ENCODE peak calls at places on chromosomes 2 and 18, in seven cellular contexts. K is Panc1, Q is HL-60, G is upper lobe of left lung, V is suprapubic skin, Z is GM23338, N is prostate gland. M is an unnamed sample.

GRCh38 chr2:219658447-219658846 is 31.0 kb downstream of the SLC4A3 start:
- DNase-seq in N (no peak), Z (no peak), Q (no peak), G (no peak), K (no peak), V (no peak), M (no peak)

GRCh38 chr2:166314022-166314759 is 61.6 kb downstream of the SCN9A start:
- DNase-seq in G (no peak), K (no peak), Z (no peak), N (no peak), V (no peak), Q (no peak), M (no peak)

GRCh38 chr2:237350070-237350469 is 63.9 kb downstream of the COL6A3 start:
- DNase-seq in G (no peak), V (no peak), N (no peak), Q (no peak), K (no peak), Z (no peak), M (peak; percentile 58)

GRCh38 chr2:138964413-138964812 is 184.2 kb upstream of the NXPH2 start:
- DNase-seq in Z (no peak), Q (no peak), K (no peak), G (no peak), N (no peak), V (no peak), M (no peak)

GRCh38 chr2:66013456-66013855 is 421.5 kb upstream of the MEIS1 start:
- DNase-seq in Z (no peak), Q (no peak), N (no peak), G (no peak), K (no peak), V (no peak), M (no peak)

GRCh38 chr18:74496508-74497307 is 545 bp downstream of the CNDP2 start:
- DNase-seq in G (no peak), N (peak; percentile 42), Z (peak; percentile 66), V (peak; percentile 85), Q (peak; percentile 63), K (no peak), M (no peak)

GRCh38 chr2:48412409-48413259 is 117.3 kb upstream of the STON1 start:
- DNase-seq in V (no peak), G (no peak), Q (peak; percentile 57), K (no peak), Z (no peak), N (no peak), M (no peak)

GRCh38 chr2:47990503-47990902 is 84.2 kb upstream of the FBXO11 start:
- DNase-seq in V (no peak), Q (no peak), Z (no peak), K (no peak), G (no peak), N (no peak), M (no peak)

GRCh38 chr2:20213651-20214565 is 11.0 kb downstream of the SDC1 start:
- DNase-seq in N (peak; percentile 58), K (no peak), Z (no peak), V (no peak), G (no peak), Q (no peak), M (no peak)

GRCh38 chr2:216350214-216350789 is 22.0 kb downstream of the MARCHF4 start:
- DNase-seq in K (no peak), Q (no peak), G (no peak), N (no peak), V (no peak), Z (no peak), M (no peak)

GRCh38 chr2:141660232-141660631 is 470.6 kb downstream of the LRP1B start:
- DNase-seq in N (no peak), V (no peak), Q (no peak), Z (no peak), G (peak; percentile 3), K (no peak), M (no peak)

GRCh38 chr2:205139822-205140612 is 542.3 kb upstream of the NRP2 start:
- DNase-seq in G (peak; percentile 45), N (no peak), K (no peak), Z (peak; percentile 85), V (no peak), Q (no peak), M (no peak)

GRCh38 chr2:135821190-135821589 is 15.8 kb downstream of the LCT start:
- DNase-seq in N (no peak), K (no peak), Z (no peak), G (no peak), Q (no peak), V (no peak), M (no peak)

GRCh38 chr18:12890500-12890899 is 6.5 kb upstream of the PTPN2 start:
- DNase-seq in N (no peak), Q (peak; percentile 59), V (no peak), Z (peak; percentile 56), G (no peak), K (no peak), M (no peak)

GRCh38 chr2:19764998-19765397 is 136.8 kb downstream of the TTC32 start:
- DNase-seq in G (no peak), V (no peak), N (no peak), Q (no peak), Z (no peak), K (no peak), M (no peak)

DNA sequence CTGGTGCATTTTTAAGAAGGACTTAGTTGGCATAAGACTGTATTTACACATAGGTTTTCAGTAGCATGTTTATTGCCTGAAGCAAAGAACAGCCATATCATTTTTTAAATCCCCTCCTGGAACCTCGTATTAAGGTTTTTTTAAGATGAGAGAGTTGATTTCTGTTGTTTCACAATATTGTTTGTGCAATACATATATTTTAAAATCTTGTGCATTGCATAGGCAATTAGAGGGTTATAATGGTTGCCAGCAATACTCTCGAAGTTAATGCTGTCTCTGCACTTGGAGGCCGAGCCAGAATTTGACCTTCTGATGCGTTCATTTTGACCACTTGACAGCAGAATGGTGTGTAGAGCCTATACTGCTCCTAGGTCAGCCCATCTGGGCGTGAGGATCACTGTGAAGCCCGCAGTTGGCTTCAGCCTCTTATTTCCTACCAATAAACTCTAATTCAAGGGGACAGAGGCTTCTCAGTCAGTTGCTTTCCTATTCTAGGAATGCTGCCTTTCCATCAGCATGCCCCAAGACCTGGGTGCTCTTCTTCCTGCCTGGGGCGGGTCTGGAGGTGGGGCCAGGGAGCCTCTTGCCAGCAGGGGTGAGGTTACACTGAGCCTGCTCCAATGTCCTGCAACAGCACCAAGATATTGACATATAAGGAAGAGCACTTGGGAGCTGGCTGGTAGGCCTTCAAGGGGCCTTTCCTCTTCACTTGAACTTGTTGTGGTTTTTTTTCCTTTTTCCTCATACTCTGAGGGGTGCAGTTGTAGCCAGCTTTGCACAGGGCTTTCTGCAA is 91.4 kb upstream of the BCL2L11 start:
- DNase-seq in K (no peak), Z (peak; percentile 69), Q (peak; percentile 72), V (no peak), N (no peak), G (no peak), M (no peak)
- H3K27me3 ChIP-seq in K (peaks cover 3% of the 10 kb centered on the region), Z (no peaks in the 10 kb centered on the region), Q (no peaks in the 10 kb centered on the region), V (peaks cover 2% of the 10 kb centered on the region), N (no peaks in the 10 kb centered on the region), G (no peaks in the 10 kb centered on the region), M (no peaks in the 10 kb centered on the region)

GRCh38 chr2:63047193-63047533 is 3.5 kb upstream of the OTX1 start:
- DNase-seq in V (no peak), Q (no peak), Z (no peak), N (no peak), G (no peak), K (no peak), M (no peak)

GRCh38 chr2:63047534-63048281 is 2.9 kb upstream of the OTX1 start:
- DNase-seq in K (no peak), G (peak; percentile 84), Z (peak; percentile 72), N (no peak), V (peak; percentile 83), Q (no peak), M (no peak)

GRCh38 chr2:63050186-63050915 is at the start of gene OTX1:
- DNase-seq in N (peak; percentile 58), K (no peak), Z (peak; percentile 90), Q (peak; percentile 84), V (no peak), G (peak; percentile 92), M (no peak)

GRCh38 chr2:63049291-63050185 is 1.1 kb upstream of the OTX1 start:
- DNase-seq in Q (no peak), V (no peak), N (no peak), Z (peak; percentile 78), G (peak; percentile 72), K (no peak), M (no peak)

DNA sequence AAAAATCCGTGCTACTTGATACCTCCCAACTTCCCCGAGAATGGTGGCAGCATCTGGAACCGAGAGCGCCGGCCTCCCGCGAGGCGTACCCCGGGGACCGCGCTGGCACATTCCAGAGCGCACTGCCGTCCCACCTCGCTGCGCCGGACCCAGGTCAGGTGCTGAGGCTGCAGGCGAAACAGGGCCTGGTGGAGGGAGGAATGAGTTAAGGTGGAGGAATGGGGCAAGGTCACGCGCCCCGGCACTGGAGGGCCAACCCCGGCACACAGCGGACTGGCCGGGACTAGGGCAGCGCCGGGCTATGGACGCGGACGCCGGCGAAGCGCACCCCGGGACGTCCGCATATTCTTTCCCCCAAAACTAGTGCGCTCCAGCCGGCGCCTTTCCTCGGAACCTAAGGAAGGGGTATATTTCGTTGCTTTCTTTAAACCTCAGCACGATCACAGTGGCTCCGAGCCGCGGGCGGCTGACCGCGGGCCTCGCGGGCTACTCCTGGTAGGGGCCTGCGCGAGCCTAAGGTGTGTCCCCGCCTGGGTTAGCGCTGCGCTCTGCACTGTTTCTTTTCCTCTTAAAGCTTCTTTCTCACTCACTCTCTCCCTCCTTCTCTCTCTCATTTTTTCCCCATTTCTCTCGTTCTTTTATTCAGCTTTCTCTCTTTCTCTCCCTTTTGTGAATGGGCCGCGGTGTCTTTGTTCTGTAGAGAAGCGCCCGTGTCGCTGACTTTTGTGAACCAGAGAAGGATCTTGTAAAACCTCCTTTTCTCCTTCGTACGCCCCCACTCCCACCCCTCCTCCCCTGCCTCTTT is 2.1 kb upstream of the OTX1 start:
- DNase-seq in G (peak; percentile 82), Q (no peak), V (no peak), Z (peak; percentile 79), K (no peak), N (no peak), M (no peak)
- TF ChIP-seq POLR2AphosphoS5 in G (peak; percentile 15), Q (no peak), V (peak; percentile 36), Z (no peak), K (no peak), N (peak; percentile 9), M (peak; percentile 48)

GRCh38 chr18:37551249-37551648 is 14.3 kb downstream of the CELF4 start:
- DNase-seq in N (no peak), Q (no peak), Z (no peak), G (no peak), V (no peak), K (no peak), M (no peak)

GRCh38 chr18:37547196-37547595 is 18.4 kb downstream of the CELF4 start:
- DNase-seq in Z (no peak), G (no peak), N (no peak), K (no peak), V (no peak), Q (no peak), M (no peak)

GRCh38 chr18:37546651-37547050 is 18.9 kb downstream of the CELF4 start:
- DNase-seq in K (no peak), Q (no peak), N (no peak), G (no peak), Z (no peak), V (no peak), M (no peak)

GRCh38 chr18:37550118-37550875 is 15.3 kb downstream of the CELF4 start:
- DNase-seq in N (no peak), K (no peak), G (no peak), V (no peak), Q (no peak), Z (no peak), M (no peak)

GRCh38 chr18:37548679-37549289 is 16.8 kb downstream of the CELF4 start:
- DNase-seq in K (no peak), Z (no peak), N (no peak), G (no peak), V (no peak), Q (no peak), M (no peak)
- H3K27me3 ChIP-seq in K (no peaks in the 10 kb centered on the region), Z (peaks cover 12% of the 10 kb centered on the region), N (no peaks in the 10 kb centered on the region), G (no peaks in the 10 kb centered on the region), V (peaks cover 51% of the 10 kb centered on the region), Q (peaks cover 6% of the 10 kb centered on the region), M (no peaks in the 10 kb centered on the region)

GRCh38 chr18:70296289-70296688 is 7.4 kb downstream of the SOCS6 start:
- DNase-seq in V (no peak), N (no peak), Z (no peak), G (no peak), Q (no peak), K (no peak), M (no peak)
- TF ChIP-seq POLR2AphosphoS5 in V (no peak), N (no peak), Z (no peak), G (no peak), Q (no peak), K (peak; percentile 19), M (no peak)